ENCODE peak calls at places on chromosomes 7 and 10, in four cellular contexts. One of them, this sample, is unnamed.

GRCh38 chr7:142459557-142459963 is 201.7 kb upstream of the PRSS58 start:
- DNase-seq in sigmoid colon: no peak
- DNase-seq in neural crest cell: peak
- DNase-seq in adrenal gland: no peak
- DNase-seq in this sample: no peak

GRCh38 chr10:130743751-130744191 is 567.8 kb downstream of the TCERG1L start:
- DNase-seq in neural crest cell: no peak
- DNase-seq in sigmoid colon: peak
- DNase-seq in adrenal gland: no peak
- DNase-seq in this sample: no peak

GRCh38 chr10:22801759-22802158 is 87.4 kb upstream of the PIP4K2A start:
- DNase-seq in sigmoid colon: no peak
- DNase-seq in neural crest cell: no peak
- DNase-seq in adrenal gland: no peak
- DNase-seq in this sample: no peak

GRCh38 chr7:144869072-144869471 is 33.2 kb upstream of the TPK1 start:
- DNase-seq in neural crest cell: no peak
- DNase-seq in sigmoid colon: no peak
- DNase-seq in adrenal gland: no peak
- DNase-seq in this sample: no peak

GRCh38 chr10:129968020-129968861 is 4.2 kb upstream of the EBF3 start:
- DNase-seq in sigmoid colon: peak
- DNase-seq in neural crest cell: no peak
- DNase-seq in adrenal gland: no peak
- DNase-seq in this sample: no peak

GRCh38 chr10:28593811-28594210 is 60.9 kb downstream of the WAC start:
- DNase-seq in sigmoid colon: no peak
- DNase-seq in neural crest cell: no peak
- DNase-seq in adrenal gland: no peak
- DNase-seq in this sample: no peak

GRCh38 chr7:100799037-100799896 is 28.1 kb downstream of the EPHB4 start:
- DNase-seq in neural crest cell: peak
- DNase-seq in adrenal gland: peak
- DNase-seq in sigmoid colon: peak
- DNase-seq in this sample: peak

GRCh38 chr7:93949468-93949867 is 27.9 kb downstream of the GNG11 start:
- DNase-seq in adrenal gland: peak
- DNase-seq in sigmoid colon: no peak
- DNase-seq in neural crest cell: no peak
- DNase-seq in this sample: no peak

GRCh38 chr7:50470250-50471163 is 20.4 kb upstream of the FIGNL1 start:
- DNase-seq in neural crest cell: no peak
- DNase-seq in adrenal gland: no peak
- DNase-seq in sigmoid colon: no peak
- DNase-seq in this sample: no peak

GRCh38 chr10:43407148-43407575 is 1.8 kb downstream of the HNRNPF start:
- DNase-seq in sigmoid colon: peak
- DNase-seq in adrenal gland: peak
- DNase-seq in neural crest cell: peak
- DNase-seq in this sample: peak

GRCh38 chr10:91378061-91378460 is 32.1 kb upstream of the HECTD2 start:
- DNase-seq in neural crest cell: no peak
- DNase-seq in sigmoid colon: no peak
- DNase-seq in adrenal gland: no peak
- DNase-seq in this sample: no peak

GRCh38 chr10:109899578-109900355 is 23.5 kb downstream of the XPNPEP1 start:
- DNase-seq in adrenal gland: no peak
- DNase-seq in sigmoid colon: peak
- DNase-seq in neural crest cell: no peak
- DNase-seq in this sample: no peak

GRCh38 chr7:31885160-31885559 is 185.0 kb downstream of the PDE1C start:
- DNase-seq in neural crest cell: no peak
- DNase-seq in sigmoid colon: no peak
- DNase-seq in adrenal gland: no peak
- DNase-seq in this sample: no peak

GRCh38 chr7:136074840-136075239 is 97.7 kb upstream of the MTPN start:
- DNase-seq in neural crest cell: no peak
- DNase-seq in sigmoid colon: no peak
- DNase-seq in adrenal gland: no peak
- DNase-seq in this sample: no peak

GRCh38 chr7:47724335-47724982 is 142.5 kb upstream of the TNS3 start:
- DNase-seq in sigmoid colon: no peak
- DNase-seq in adrenal gland: no peak
- DNase-seq in neural crest cell: no peak
- DNase-seq in this sample: no peak

GRCh38 chr7:70259497-70259896 is 661.2 kb downstream of the AUTS2 start:
- DNase-seq in adrenal gland: no peak
- DNase-seq in sigmoid colon: no peak
- DNase-seq in neural crest cell: no peak
- DNase-seq in this sample: no peak

GRCh38 chr10:1516492-1517224 is 220.7 kb downstream of the ADARB2 start:
- DNase-seq in adrenal gland: no peak
- DNase-seq in neural crest cell: no peak
- DNase-seq in sigmoid colon: no peak
- DNase-seq in this sample: no peak

GRCh38 chr10:89458289-89458688 is 43.9 kb downstream of the IFIT5 start:
- DNase-seq in sigmoid colon: no peak
- DNase-seq in adrenal gland: no peak
- DNase-seq in neural crest cell: no peak
- DNase-seq in this sample: no peak

GRCh38 chr10:133391249-133391635 is 2.7 kb upstream of the MTG1 start:
- DNase-seq in sigmoid colon: peak
- DNase-seq in neural crest cell: no peak
- DNase-seq in adrenal gland: no peak
- DNase-seq in this sample: no peak

GRCh38 chr10:73841526-73842285 is 30.3 kb upstream of the NDST2 start:
- DNase-seq in neural crest cell: no peak
- DNase-seq in sigmoid colon: no peak
- DNase-seq in adrenal gland: no peak
- DNase-seq in this sample: no peak

GRCh38 chr7:135562720-135563119 is 5.0 kb downstream of the NUP205 start:
- DNase-seq in adrenal gland: no peak
- DNase-seq in sigmoid colon: no peak
- DNase-seq in neural crest cell: no peak
- DNase-seq in this sample: no peak

GRCh38 chr7:150876817-150877526 is 24.7 kb downstream of the AOC1 start:
- DNase-seq in neural crest cell: peak
- DNase-seq in adrenal gland: peak
- DNase-seq in sigmoid colon: peak
- DNase-seq in this sample: peak

GRCh38 chr7:2896141-2896540 is 52.0 kb upstream of the GNA12 start:
- DNase-seq in neural crest cell: no peak
- DNase-seq in sigmoid colon: no peak
- DNase-seq in adrenal gland: no peak
- DNase-seq in this sample: no peak

GRCh38 chr7:2893411-2893861 is 49.3 kb upstream of the GNA12 start:
- DNase-seq in adrenal gland: no peak
- DNase-seq in sigmoid colon: no peak
- DNase-seq in neural crest cell: no peak
- DNase-seq in this sample: no peak

GRCh38 chr7:2894118-2894940 is 50.2 kb upstream of the GNA12 start:
- DNase-seq in adrenal gland: no peak
- DNase-seq in sigmoid colon: no peak
- DNase-seq in neural crest cell: no peak
- DNase-seq in this sample: no peak

GRCh38 chr7:2892571-2892970 is 48.5 kb upstream of the GNA12 start:
- DNase-seq in adrenal gland: no peak
- DNase-seq in neural crest cell: no peak
- DNase-seq in sigmoid colon: no peak
- DNase-seq in this sample: no peak

DNA sequence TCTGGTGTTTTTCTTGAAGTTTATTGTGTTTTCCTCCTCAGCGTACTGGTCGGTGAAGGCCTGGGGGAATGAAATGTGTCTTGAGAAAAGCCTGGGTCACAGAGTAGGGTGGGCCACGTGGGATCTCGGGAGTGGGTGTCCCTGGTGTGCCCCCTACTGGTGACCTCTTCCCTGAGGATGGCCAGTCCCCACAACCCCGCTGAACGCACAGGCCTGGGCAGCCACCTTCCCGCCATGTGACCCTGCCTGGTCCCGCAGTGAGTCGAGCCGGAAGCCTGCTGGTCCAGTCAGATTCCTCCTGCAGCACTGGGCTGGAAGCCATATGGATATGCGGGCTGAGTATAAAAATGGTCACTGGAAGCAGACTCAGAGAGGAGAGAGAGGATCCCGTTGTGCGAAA is 52.9 kb upstream of the GNA12 start:
- DNase-seq in sigmoid colon: no peak
- DNase-seq in adrenal gland: no peak
- DNase-seq in neural crest cell: no peak
- DNase-seq in this sample: no peak
- TF ChIP-seq CTCF in sigmoid colon: no peak
- TF ChIP-seq CTCF in adrenal gland: no peak
- TF ChIP-seq CTCF in neural crest cell: no peak
- TF ChIP-seq CTCF in this sample: no peak

GRCh38 chr10:11434323-11434722 is 177.1 kb downstream of the USP6NL start:
- DNase-seq in neural crest cell: no peak
- DNase-seq in adrenal gland: no peak
- DNase-seq in sigmoid colon: no peak
- DNase-seq in this sample: no peak
- TF ChIP-seq CTCF in neural crest cell: peak
- TF ChIP-seq CTCF in adrenal gland: no peak
- TF ChIP-seq CTCF in sigmoid colon: no peak
- TF ChIP-seq CTCF in this sample: peak

GRCh38 chr7:128863433-128863989 is 855 bp downstream of the ATP6V1F start:
- DNase-seq in adrenal gland: no peak
- DNase-seq in neural crest cell: peak
- DNase-seq in sigmoid colon: no peak
- DNase-seq in this sample: peak
- TF ChIP-seq CTCF in adrenal gland: peak
- TF ChIP-seq CTCF in neural crest cell: peak
- TF ChIP-seq CTCF in sigmoid colon: peak
- TF ChIP-seq CTCF in this sample: peak

GRCh38 chr7:91054374-91054773 is 209.9 kb upstream of the FZD1 start:
- DNase-seq in adrenal gland: no peak
- DNase-seq in sigmoid colon: no peak
- DNase-seq in neural crest cell: no peak
- DNase-seq in this sample: no peak

GRCh38 chr7:91051966-91052365 is 212.3 kb upstream of the FZD1 start:
- DNase-seq in adrenal gland: no peak
- DNase-seq in neural crest cell: no peak
- DNase-seq in sigmoid colon: no peak
- DNase-seq in this sample: no peak

GRCh38 chr7:91050677-91051076 is 213.6 kb upstream of the FZD1 start:
- DNase-seq in sigmoid colon: no peak
- DNase-seq in neural crest cell: no peak
- DNase-seq in adrenal gland: no peak
- DNase-seq in this sample: no peak

DNA sequence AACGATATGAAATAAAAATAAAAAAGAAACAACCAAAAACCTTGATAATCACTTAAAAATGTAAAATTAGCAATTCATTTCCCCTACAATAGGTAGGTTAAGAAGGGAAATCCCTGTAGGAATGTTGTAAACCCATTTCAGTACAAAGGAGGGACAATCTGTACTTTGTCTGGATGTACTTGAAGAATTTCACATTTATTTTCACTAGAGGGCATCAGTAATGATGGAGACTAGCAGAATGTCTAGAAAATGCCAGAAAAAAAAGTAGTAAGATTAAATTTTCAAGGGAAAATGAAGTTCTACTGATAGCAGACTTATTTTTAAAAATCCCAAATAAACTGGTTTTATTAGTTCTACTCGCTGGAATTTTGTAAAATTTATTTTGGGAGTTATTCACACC is 209.0 kb upstream of the FZD1 start:
- DNase-seq in adrenal gland: no peak
- DNase-seq in sigmoid colon: no peak
- DNase-seq in neural crest cell: no peak
- DNase-seq in this sample: no peak
- TF ChIP-seq CTCF in adrenal gland: no peak
- TF ChIP-seq CTCF in sigmoid colon: no peak
- TF ChIP-seq CTCF in neural crest cell: peak
- TF ChIP-seq CTCF in this sample: no peak

GRCh38 chr10:35577915-35578607 is 27.1 kb upstream of the GJD4 start:
- DNase-seq in sigmoid colon: no peak
- DNase-seq in neural crest cell: no peak
- DNase-seq in adrenal gland: no peak
- DNase-seq in this sample: no peak
- TF ChIP-seq CTCF in sigmoid colon: no peak
- TF ChIP-seq CTCF in neural crest cell: no peak
- TF ChIP-seq CTCF in adrenal gland: no peak
- TF ChIP-seq CTCF in this sample: no peak

GRCh38 chr7:122546496-122546895 is 152.4 kb downstream of the RNF133 start:
- DNase-seq in sigmoid colon: peak
- DNase-seq in adrenal gland: peak
- DNase-seq in neural crest cell: no peak
- DNase-seq in this sample: no peak

GRCh38 chr7:122553761-122554160 is 145.2 kb downstream of the RNF133 start:
- DNase-seq in sigmoid colon: no peak
- DNase-seq in neural crest cell: no peak
- DNase-seq in adrenal gland: no peak
- DNase-seq in this sample: no peak

GRCh38 chr7:122552769-122553168 is 146.1 kb downstream of the RNF133 start:
- DNase-seq in neural crest cell: no peak
- DNase-seq in adrenal gland: no peak
- DNase-seq in sigmoid colon: no peak
- DNase-seq in this sample: no peak

GRCh38 chr7:122549578-122549977 is 149.3 kb downstream of the RNF133 start:
- DNase-seq in adrenal gland: no peak
- DNase-seq in sigmoid colon: no peak
- DNase-seq in neural crest cell: no peak
- DNase-seq in this sample: no peak

DNA sequence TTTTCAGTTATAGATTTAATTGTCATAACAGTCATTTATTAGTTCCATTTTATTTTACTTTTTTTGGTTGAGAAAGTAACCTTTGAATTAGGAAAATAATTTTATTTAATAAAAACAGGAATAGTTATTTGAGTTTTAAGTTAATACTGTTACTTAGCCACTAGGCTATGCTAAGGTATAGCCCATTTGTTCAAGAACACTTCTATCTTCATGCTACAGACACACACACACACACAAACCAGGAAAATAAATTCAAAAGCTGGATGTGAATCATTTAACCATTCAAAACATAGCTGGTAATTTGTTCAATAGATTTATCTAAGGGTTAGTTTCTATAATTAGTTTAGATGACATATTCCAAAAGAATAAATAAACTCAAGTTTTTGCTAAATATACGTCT is 148.4 kb downstream of the RNF133 start:
- DNase-seq in sigmoid colon: no peak
- DNase-seq in neural crest cell: no peak
- DNase-seq in adrenal gland: no peak
- DNase-seq in this sample: no peak
- TF ChIP-seq CTCF in sigmoid colon: no peak
- TF ChIP-seq CTCF in neural crest cell: peak
- TF ChIP-seq CTCF in adrenal gland: peak
- TF ChIP-seq CTCF in this sample: no peak

DNA sequence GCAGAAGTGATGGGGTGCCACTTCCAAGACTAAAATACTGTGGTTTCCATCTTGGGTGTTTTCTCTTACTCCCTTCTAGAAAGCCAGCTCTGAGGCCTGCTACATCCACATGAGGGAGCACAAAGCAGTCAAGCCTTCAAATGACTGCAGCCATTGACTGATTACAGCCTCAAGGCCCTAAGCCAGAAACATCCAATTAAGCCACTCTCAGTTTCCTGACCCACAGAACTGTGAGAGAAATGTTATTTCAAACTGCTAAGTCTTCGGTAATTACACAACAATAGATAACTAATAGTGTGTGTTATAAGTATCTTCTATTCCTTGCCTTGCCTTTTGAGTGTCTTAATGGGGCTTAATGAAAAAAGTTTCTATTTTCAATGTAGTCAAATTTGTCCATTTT is 24.8 kb downstream of the BRAF start:
- DNase-seq in adrenal gland: no peak
- DNase-seq in sigmoid colon: no peak
- DNase-seq in neural crest cell: no peak
- DNase-seq in this sample: no peak
- TF ChIP-seq CTCF in adrenal gland: no peak
- TF ChIP-seq CTCF in sigmoid colon: no peak
- TF ChIP-seq CTCF in neural crest cell: no peak
- TF ChIP-seq CTCF in this sample: no peak

This sample was measured in glutamatergic neuron.